ENCODE peak calls at places on chromosome 11, in nine cellular contexts. O, X, Z, Q, P, A, K, Y and D are unnamed samples.

GRCh38 chr11:12727556-12728070 is 53.4 kb downstream of the TEAD1 start:
- DNase-seq in X (no peak), Y (no peak), K (no peak), A (no peak), Z (no peak), P (no peak), O (no peak), Q (peak), D (no peak)

GRCh38 chr11:117876341-117877119 is at the start of gene FXYD6:
- DNase-seq in Z (no peak), X (peak), Y (no peak), P (no peak), O (peak), A (no peak), K (no peak), Q (no peak), D (peak)

GRCh38 chr11:24844406-24844805 is 347.6 kb downstream of the LUZP2 start:
- DNase-seq in X (no peak), Z (no peak), P (no peak), Y (no peak), Q (no peak), K (no peak), O (no peak), A (no peak), D (no peak)

GRCh38 chr11:76380161-76380976 is 563 bp downstream of the THAP12 start:
- DNase-seq in A (peak), Z (peak), X (peak), Q (peak), Y (peak), P (no peak), O (peak), K (peak), D (peak)

GRCh38 chr11:119693253-119693815 is 35.7 kb downstream of the NECTIN1 start:
- DNase-seq in X (no peak), Z (no peak), O (no peak), P (no peak), Q (no peak), K (no peak), Y (no peak), A (no peak), D (no peak)

GRCh38 chr11:126155402-126156187 is 55.9 kb downstream of the RPUSD4 start:
- DNase-seq in Z (no peak), Q (no peak), A (no peak), O (no peak), K (no peak), X (no peak), Y (no peak), P (no peak), D (no peak)

GRCh38 chr11:117610901-117611300 is 186.1 kb downstream of the DSCAML1 start:
- DNase-seq in P (no peak), K (no peak), O (no peak), X (no peak), Y (no peak), A (no peak), Z (no peak), Q (no peak), D (no peak)

GRCh38 chr11:121163658-121164308 is 62.7 kb downstream of the TECTA start:
- DNase-seq in Y (no peak), Z (peak), X (no peak), P (no peak), O (no peak), A (no peak), Q (no peak), K (no peak), D (peak)

GRCh38 chr11:63530021-63530420 is 6.6 kb upstream of the PLAAT4 start:
- DNase-seq in P (no peak), A (no peak), Y (no peak), X (no peak), O (no peak), Z (no peak), Q (no peak), K (no peak), D (no peak)